ENCODE peak calls at places on chromosomes 13 and 19, in eight cellular contexts. Y is kidney, K is adipocyte, M is GM06990, A is cardiac muscle cell, E is Peyer's patch, C is HCT116, I is breast epithelium. V is an unnamed sample.

GRCh38 chr13:112078216-112078615 is 11.3 kb downstream of the SOX1 start:
- DNase-seq in I (no peak), C (no peak), Y (no peak), K (no peak), E (no peak), A (no peak), M (no peak), V (no peak)

GRCh38 chr13:82747331-82747730 is 1134.9 kb downstream of the SLITRK1 start:
- DNase-seq in A (no peak), Y (no peak), K (peak; percentile 16), C (no peak), E (no peak), I (no peak), M (no peak), V (no peak)

GRCh38 chr19:41321600-41322270 is 11.8 kb downstream of the CCDC97 start:
- DNase-seq in C (no peak), M (no peak), A (peak; percentile 66), E (peak; percentile 59), I (no peak), K (peak; percentile 87), Y (peak; percentile 75), V (no peak)

GRCh38 chr13:30895773-30896172 is 10.3 kb upstream of the MEDAG start:
- DNase-seq in C (no peak), A (peak; percentile 12), Y (peak; percentile 83), K (peak; percentile 95), I (peak; percentile 49), E (no peak), M (no peak), V (peak; percentile 65)

GRCh38 chr19:19526581-19527370 is 1.9 kb upstream of the YJEFN3 start:
- DNase-seq in Y (no peak), I (no peak), C (no peak), A (no peak), K (no peak), E (no peak), M (no peak), V (no peak)

GRCh38 chr19:4109626-4109945 is 14.3 kb downstream of the MAP2K2 start:
- DNase-seq in A (no peak), K (no peak), I (no peak), Y (no peak), E (no peak), C (no peak), M (no peak), V (no peak)

GRCh38 chr19:12913011-12913561 is 6.0 kb downstream of the SYCE2 start:
- DNase-seq in Y (peak; percentile 92), I (peak; percentile 85), C (no peak), M (no peak), A (peak; percentile 43), E (peak; percentile 62), K (peak; percentile 59), V (no peak)

GRCh38 chr19:48635263-48635965 is 1.8 kb downstream of the DBP start:
- DNase-seq in K (peak; percentile 61), I (no peak), M (peak; percentile 75), A (peak; percentile 82), Y (peak; percentile 93), E (peak; percentile 83), C (no peak), V (no peak)

GRCh38 chr19:32875428-32875827 is 5.9 kb upstream of the SLC7A9 start:
- DNase-seq in K (no peak), I (peak; percentile 8), Y (no peak), E (no peak), C (no peak), M (no peak), A (no peak), V (no peak)

GRCh38 chr13:20856650-20857049 is 45.9 kb downstream of the XPO4 start:
- DNase-seq in E (no peak), M (no peak), Y (no peak), I (no peak), C (no peak), A (no peak), K (no peak), V (no peak)

GRCh38 chr19:55189424-55189823 is 9.3 kb upstream of the SYT5 start:
- DNase-seq in I (peak; percentile 66), E (no peak), Y (no peak), M (no peak), K (peak; percentile 38), A (no peak), C (peak; percentile 88), V (peak; percentile 17)

GRCh38 chr19:33492090-33492489 is 29.5 kb downstream of the PEPD start:
- DNase-seq in Y (no peak), C (no peak), E (no peak), A (no peak), K (no peak), M (no peak), I (no peak), V (no peak)

GRCh38 chr13:102901056-102901455 is 55.2 kb downstream of the ERCC5 start:
- DNase-seq in K (no peak), C (no peak), I (no peak), A (no peak), M (no peak), Y (no peak), E (no peak), V (no peak)

GRCh38 chr13:45627656-45628055 is 12.1 kb upstream of the ERICH6B start:
- DNase-seq in E (no peak), C (no peak), Y (no peak), M (no peak), A (no peak), K (no peak), I (no peak), V (no peak)

GRCh38 chr13:35479223-35479536 is 2.7 kb upstream of the MAB21L1 start:
- DNase-seq in E (no peak), M (no peak), Y (no peak), C (no peak), A (peak; percentile 13), K (peak; percentile 55), I (no peak), V (no peak)

GRCh38 chr19:53993448-53993847 is 2.0 kb downstream of the CACNG6 start:
- DNase-seq in K (no peak), M (no peak), E (no peak), A (no peak), I (no peak), C (no peak), Y (no peak), V (no peak)

GRCh38 chr13:98543380-98544104 is 33.4 kb downstream of the STK24 start:
- DNase-seq in A (no peak), C (no peak), M (no peak), K (no peak), Y (no peak), E (no peak), I (no peak), V (no peak)

GRCh38 chr13:32224916-32225315 is 90.2 kb downstream of the ZAR1L start:
- DNase-seq in M (no peak), K (no peak), Y (no peak), A (no peak), C (no peak), I (no peak), E (no peak), V (no peak)

GRCh38 chr19:7109678-7110289 is 40.3 kb downstream of the ZNF557 start:
- DNase-seq in K (no peak), C (no peak), Y (no peak), M (no peak), I (no peak), A (no peak), E (no peak), V (no peak)

GRCh38 chr13:76684336-76684735 is 201.9 kb downstream of the KCTD12 start:
- DNase-seq in Y (no peak), C (no peak), M (no peak), E (no peak), I (no peak), K (peak; percentile 47), A (no peak), V (no peak)

DNA sequence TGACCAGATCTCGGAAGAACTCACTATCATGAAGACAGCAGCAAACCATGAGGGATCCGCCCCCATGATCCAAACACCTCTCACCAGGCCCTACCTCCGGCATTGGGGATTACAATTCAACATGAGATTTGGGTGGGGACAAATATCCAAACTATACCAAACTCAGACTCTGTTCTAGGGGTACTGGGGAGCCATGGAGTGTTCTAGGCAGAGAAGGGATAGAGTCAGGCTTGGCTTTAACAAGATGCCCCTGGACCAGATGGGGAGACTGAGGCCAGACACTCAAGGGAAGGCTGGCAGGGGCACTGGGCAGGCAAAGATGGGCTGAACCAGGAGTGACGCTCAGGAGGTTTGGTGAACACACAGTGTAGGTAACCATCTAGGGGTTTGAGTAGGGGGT is 11.9 kb upstream of the SCN1B start:
- DNase-seq in Y (no peak), M (no peak), C (no peak), I (no peak), K (no peak), A (no peak), E (no peak), V (no peak)
- H3K4me3 ChIP-seq in Y (no peak overlapping the region), M (no peak overlapping the region), C (no peak overlapping the region), I (no peak overlapping the region), K (no peak overlapping the region), A (no peak overlapping the region), E (no peak overlapping the region), V (no peak overlapping the region)

GRCh38 chr13:113972451-113973217 is 1.2 kb downstream of the C13orf46 start:
- DNase-seq in E (peak; percentile 41), M (no peak), I (no peak), Y (peak; percentile 44), C (no peak), A (no peak), K (no peak), V (no peak)
- H3K36me3 ChIP-seq in E (no peaks in the 10 kb centered on the region), M (peaks cover 9% of the 10 kb centered on the region), I (no peaks in the 10 kb centered on the region), Y (no peaks in the 10 kb centered on the region), C (no peaks in the 10 kb centered on the region), A (peaks cover 2% of the 10 kb centered on the region), K (peaks cover 27% of the 10 kb centered on the region), V (peaks cover 24% of the 10 kb centered on the region)

DNA sequence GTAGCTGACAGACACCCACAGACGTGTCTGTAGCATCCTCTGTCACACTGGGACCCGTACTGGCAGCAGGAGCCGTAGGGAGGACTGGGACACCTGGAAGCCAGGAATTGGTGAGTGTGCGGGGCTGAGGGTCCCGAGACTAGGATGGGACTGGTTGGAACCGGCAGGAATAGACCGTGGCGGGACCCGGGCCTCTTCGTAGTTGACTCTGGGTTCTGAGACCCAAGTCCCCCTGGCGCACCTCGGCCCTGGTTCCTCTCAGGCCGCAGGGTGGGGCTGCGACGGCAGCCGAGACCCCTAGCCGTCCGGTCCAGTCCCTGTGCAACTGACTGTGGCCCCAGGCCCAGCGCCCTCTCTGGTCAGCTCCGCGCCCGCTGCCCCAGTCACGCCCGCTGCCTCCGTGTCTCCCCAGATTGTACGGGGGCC is 64.7 kb downstream of the ZNF823 start:
- DNase-seq in Y (no peak), A (no peak), I (no peak), K (no peak), E (no peak), C (no peak), M (no peak), V (no peak)
- H3K4me3 ChIP-seq in Y (peak overlapping the region; percentile 61), A (peak overlapping the region; percentile 38), I (peak overlapping the region; percentile 36), K (peak overlapping the region; percentile 82), E (no peak overlapping the region), C (no peak overlapping the region), M (no peak overlapping the region), V (peak overlapping the region; percentile 37)

DNA sequence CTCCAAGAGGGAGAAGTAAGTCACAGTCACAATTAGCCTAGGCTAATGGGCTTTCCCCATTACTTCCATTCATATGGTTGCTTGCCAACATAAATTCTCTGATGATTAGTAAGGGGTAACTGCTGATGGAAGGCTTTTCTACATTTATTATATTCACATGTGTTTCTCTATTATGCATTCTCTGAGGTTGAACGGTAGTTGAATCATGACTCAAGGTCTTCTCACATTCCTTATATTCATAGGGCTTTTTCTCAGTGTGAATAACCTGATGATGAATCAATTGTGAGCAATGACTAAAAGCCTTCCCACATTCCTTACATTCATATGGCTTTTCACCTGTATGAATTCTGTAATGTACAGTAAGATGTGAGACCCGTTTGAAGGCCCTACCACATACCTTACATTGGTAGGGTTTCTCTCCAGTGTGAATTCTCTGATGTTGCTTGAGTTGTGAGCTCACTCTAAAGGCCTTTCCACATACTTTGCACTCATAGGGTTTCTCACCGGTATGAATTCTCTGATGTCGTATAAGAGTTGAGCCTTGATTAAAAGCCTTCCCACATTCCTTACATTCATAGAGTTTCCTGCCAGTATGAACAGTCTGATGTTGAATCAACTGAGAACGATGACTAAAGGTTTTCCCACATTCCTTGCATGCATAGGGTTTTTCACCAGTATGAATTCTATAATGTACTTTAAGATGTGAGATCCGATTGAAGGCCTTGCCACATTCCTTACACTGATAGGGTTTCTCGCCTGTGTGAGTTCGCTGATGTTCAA is 9.3 kb downstream of the ZNF582 start:
- DNase-seq in I (no peak), C (no peak), M (no peak), A (no peak), Y (no peak), K (no peak), E (no peak), V (no peak)
- H3K36me3 ChIP-seq in I (peaks cover 9% of the 10 kb centered on the region), C (no peaks in the 10 kb centered on the region), M (no peaks in the 10 kb centered on the region), A (peaks cover 31% of the 10 kb centered on the region), Y (peaks cover 4% of the 10 kb centered on the region), K (peaks cover 54% of the 10 kb centered on the region), E (no peaks in the 10 kb centered on the region), V (peaks cover 70% of the 10 kb centered on the region)

V was measured in ascending aorta.